ENCODE peak calls at places on chromosomes 5 and 9, in four cellular contexts. B is GM12878, F is GM12891, P is K562. E is an unnamed sample.

GRCh38 chr5:115511632-115512031 is 32.9 kb downstream of the FEM1C start:
- DNase-seq in B (no peak), F (no peak), P (no peak), E (no peak)

GRCh38 chr5:153835891-153836515 is 202.7 kb downstream of the FAM114A2 start:
- DNase-seq in B (no peak), F (no peak), P (no peak), E (no peak)

GRCh38 chr5:180831139-180832080 is 28.8 kb upstream of the MGAT1 start:
- DNase-seq in B (no peak), F (peak), P (peak), E (peak)

GRCh38 chr9:93830224-93830596 is 124.9 kb downstream of the BARX1 start:
- DNase-seq in B (no peak), F (no peak), P (no peak), E (no peak)

GRCh38 chr5:61330879-61331406 is 1.1 kb upstream of the ZSWIM6 start:
- DNase-seq in B (no peak), F (peak), P (peak), E (peak)

GRCh38 chr5:81165493-81166119 is 67.5 kb upstream of the CKMT2 start:
- DNase-seq in B (no peak), F (peak), P (peak), E (peak)

GRCh38 chr9:122058707-122059106 is 34.4 kb downstream of the TTLL11 start:
- DNase-seq in B (no peak), F (no peak), P (no peak), E (no peak)

GRCh38 chr5:167999182-167999581 is 292.3 kb upstream of the WWC1 start:
- DNase-seq in B (no peak), F (no peak), P (no peak), E (no peak)

GRCh38 chr5:148970228-148970627 is 92.6 kb downstream of the SH3TC2 start:
- DNase-seq in B (no peak), F (no peak), P (no peak), E (no peak)

GRCh38 chr9:131731237-131731995 is 8.5 kb downstream of the RAPGEF1 start:
- DNase-seq in B (no peak), F (no peak), P (no peak), E (no peak)

GRCh38 chr9:131727184-131727785 is 12.6 kb downstream of the RAPGEF1 start:
- DNase-seq in B (no peak), F (no peak), P (no peak), E (no peak)

GRCh38 chr9:131728546-131728910 is 11.3 kb downstream of the RAPGEF1 start:
- DNase-seq in B (no peak), F (no peak), P (no peak), E (no peak)

GRCh38 chr9:131727795-131728545 is 11.9 kb downstream of the RAPGEF1 start:
- DNase-seq in B (peak), F (no peak), P (no peak), E (no peak)

DNA sequence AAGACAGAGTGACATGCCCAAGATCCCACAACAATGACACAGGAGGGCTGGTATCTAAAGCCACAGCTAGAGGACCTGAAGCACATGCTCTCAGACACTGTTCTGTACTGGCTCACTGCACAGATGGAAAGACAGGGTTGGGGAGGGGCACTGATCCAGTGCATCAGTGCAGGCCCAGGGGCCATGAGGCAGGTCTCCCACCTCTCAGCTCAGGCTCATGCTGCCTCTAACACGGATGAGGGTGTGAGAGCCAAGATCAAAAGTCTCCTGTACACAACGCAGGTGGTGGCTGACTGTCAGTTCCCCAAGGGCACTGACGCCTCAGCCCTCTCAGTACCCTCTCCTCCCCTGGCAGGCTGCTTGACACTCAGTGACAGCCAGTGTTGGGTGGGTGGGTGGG is 10.9 kb downstream of the RAPGEF1 start:
- DNase-seq in B (no peak), F (no peak), P (no peak), E (no peak)
- TF ChIP-seq TAF1 in B (no peak), F (no peak), P (no peak), E (no peak)

GRCh38 chr9:135887585-135888050 is 19.7 kb downstream of the CAMSAP1 start:
- DNase-seq in B (peak), F (peak), P (no peak), E (peak)
- TF ChIP-seq POLR2A in B (no peak), F (no peak), P (no peak), E (no peak)

DNA sequence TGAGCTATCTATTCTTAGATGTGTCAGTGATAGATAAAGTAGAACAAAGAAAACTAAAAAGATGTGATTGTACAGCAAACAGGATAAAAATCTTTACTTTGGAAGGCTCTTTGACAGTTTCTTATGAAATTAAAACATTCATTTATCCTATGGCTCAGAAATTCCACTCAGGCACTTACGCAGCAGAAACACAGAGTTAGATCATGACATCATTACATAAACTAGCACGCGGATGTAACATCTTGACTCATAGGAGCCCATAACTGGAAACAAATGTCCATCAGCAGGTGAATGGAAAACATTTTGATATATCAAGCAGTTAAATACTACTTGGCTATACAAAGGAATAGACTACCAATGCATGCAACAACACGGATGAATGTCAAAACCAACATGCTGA is 45.3 kb downstream of the ICE1 start:
- DNase-seq in B (no peak), F (no peak), P (no peak), E (no peak)
- TF ChIP-seq TAF1 in B (no peak), F (no peak), P (no peak), E (no peak)

GRCh38 chr9:131590907-131591844 is 45.9 kb downstream of the PRRT1B start:
- DNase-seq in B (peak), F (peak), P (peak), E (peak)

GRCh38 chr9:131589993-131590392 is 44.7 kb downstream of the PRRT1B start:
- DNase-seq in B (no peak), F (no peak), P (no peak), E (no peak)

GRCh38 chr9:131591845-131592208 is 46.5 kb downstream of the PRRT1B start:
- DNase-seq in B (no peak), F (no peak), P (no peak), E (no peak)

GRCh38 chr9:131589124-131589711 is 43.9 kb downstream of the PRRT1B start:
- DNase-seq in B (no peak), F (no peak), P (no peak), E (no peak)

DNA sequence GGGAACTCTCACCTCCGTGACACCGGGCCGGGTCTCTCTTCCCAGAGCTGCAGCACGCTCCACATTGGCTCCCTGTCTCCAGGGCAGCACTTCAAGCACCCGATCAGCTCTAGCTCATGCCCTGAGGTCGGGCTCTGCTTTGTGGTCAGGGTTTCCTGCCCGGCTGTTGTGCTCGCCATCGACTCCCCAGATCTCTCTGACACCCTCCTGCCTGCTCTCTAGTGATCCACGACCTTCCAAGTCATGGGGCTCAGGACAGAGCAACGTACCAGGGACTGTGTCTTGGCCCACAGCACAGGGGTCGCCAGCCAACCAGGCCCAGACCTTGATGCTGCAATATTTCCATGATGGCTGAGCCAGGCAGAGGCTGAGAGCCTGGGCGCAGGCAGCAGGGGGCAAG is 45.1 kb downstream of the PRRT1B start:
- DNase-seq in B (no peak), F (no peak), P (no peak), E (no peak)
- TF ChIP-seq POLR2A in B (no peak), F (no peak), P (no peak), E (peak)

GRCh38 chr9:114775121-114775520 is 30.7 kb downstream of the TNFSF15 start:
- DNase-seq in B (no peak), F (no peak), P (no peak), E (no peak)

GRCh38 chr9:114775981-114776380 is 29.9 kb downstream of the TNFSF15 start:
- DNase-seq in B (no peak), F (no peak), P (no peak), E (no peak)

GRCh38 chr9:114774504-114774903 is 31.3 kb downstream of the TNFSF15 start:
- DNase-seq in B (no peak), F (no peak), P (no peak), E (no peak)

GRCh38 chr9:114777841-114778240 is 28.0 kb downstream of the TNFSF15 start:
- DNase-seq in B (no peak), F (no peak), P (no peak), E (no peak)

GRCh38 chr9:114776683-114777399 is 29.0 kb downstream of the TNFSF15 start:
- DNase-seq in B (no peak), F (no peak), P (no peak), E (no peak)
- TF ChIP-seq TAF1 in B (no peak), F (no peak), P (no peak), E (no peak)

DNA sequence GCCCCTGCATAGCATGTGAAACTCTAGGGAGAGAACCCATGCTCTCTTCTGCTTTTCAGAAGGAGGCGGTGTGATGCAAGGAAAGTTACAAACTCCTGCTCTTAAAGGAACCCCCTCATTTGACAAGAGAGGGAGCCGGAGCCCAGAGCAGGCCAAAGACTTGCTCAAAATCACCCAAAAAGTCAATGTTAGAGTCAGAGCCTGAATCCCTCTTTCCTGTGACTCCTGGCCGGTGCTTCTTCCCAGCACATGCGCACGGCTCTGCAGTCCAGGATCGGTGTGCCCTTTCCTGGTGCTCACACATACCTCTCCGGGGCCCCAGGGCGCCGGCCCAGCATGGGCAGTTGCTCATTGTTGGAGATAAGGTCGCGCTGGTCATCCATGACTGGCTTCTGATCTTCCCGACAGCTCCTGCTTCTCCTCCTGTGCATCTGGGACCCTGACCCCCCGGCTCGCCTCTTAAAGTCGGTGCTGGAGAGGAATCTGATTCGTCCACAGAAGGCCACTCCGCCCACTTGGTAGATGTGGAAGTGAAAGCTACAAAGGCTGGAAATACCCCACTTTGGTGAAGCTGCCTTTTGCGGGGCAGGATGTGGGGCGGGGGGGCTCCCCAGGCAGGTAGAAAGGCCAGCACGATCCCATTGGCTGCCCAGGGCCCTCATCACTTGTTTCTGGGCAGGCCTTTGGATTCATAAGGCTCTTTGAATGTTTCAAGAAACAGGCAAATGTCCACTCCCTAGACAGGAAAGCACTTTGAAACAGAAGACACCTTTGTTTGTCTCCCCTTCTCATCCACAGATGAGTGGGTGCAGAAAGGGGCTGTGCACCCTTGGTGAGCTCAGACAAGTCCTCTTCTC is at the start of gene CD74:
- DNase-seq in B (peak), F (peak), P (no peak), E (peak)
- TF ChIP-seq POLR2A in B (peak), F (peak), P (no peak), E (peak)

GRCh38 chr9:13478637-13479036 is 199.1 kb upstream of the MPDZ start:
- DNase-seq in B (no peak), F (no peak), P (no peak), E (no peak)

GRCh38 chr9:13481274-13481673 is 201.8 kb upstream of the MPDZ start:
- DNase-seq in B (no peak), F (no peak), P (no peak), E (no peak)

GRCh38 chr9:13478235-13478634 is 198.7 kb upstream of the MPDZ start:
- DNase-seq in B (no peak), F (no peak), P (no peak), E (no peak)

GRCh38 chr9:13479071-13479470 is 199.6 kb upstream of the MPDZ start:
- DNase-seq in B (no peak), F (no peak), P (no peak), E (no peak)

DNA sequence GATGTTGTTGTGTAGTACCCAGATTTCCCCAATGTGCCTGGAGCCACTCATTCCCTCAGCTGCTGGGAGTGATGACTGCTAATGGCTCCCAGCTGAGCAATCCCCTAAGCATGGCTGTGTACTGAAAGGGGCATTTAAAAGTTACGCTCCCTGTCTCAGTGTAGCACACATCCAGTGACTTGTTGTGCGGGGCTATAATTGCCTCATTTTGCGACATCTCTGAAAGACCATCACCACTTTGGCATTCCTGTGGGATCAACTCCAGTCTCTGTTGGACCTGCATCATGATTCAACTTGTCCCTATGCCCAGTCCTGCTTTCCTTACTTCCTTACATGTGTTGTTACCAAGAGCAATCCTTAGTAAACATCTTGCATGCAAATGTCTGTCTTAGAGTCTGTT is 201.2 kb upstream of the MPDZ start:
- DNase-seq in B (no peak), F (no peak), P (no peak), E (no peak)
- TF ChIP-seq TAF1 in B (no peak), F (no peak), P (no peak), E (no peak)

DNA sequence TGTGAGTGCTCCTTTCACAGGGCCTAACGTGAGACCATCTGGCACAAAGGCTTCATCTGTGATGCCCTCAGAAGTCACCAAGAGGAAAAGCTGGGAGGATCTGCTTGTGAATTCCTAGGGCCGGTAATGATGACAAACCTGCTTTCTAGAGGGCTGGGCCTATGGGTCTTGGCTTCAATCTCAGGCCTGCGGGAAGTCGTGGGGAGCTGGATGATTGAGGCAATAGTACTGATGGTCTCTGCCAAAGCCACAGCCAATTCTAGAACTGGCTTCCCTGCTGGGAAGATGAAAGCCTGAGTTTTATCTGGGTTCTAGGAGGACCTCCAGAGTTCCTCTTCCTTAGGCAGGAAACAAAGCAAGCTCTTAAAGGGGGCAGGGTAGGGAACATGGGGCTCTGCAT is 102.7 kb downstream of the TMEM215 start:
- DNase-seq in B (no peak), F (no peak), P (no peak), E (no peak)
- TF ChIP-seq POLR2A in B (no peak), F (no peak), P (no peak), E (no peak)

GRCh38 chr9:129357773-129358250 is 179.8 kb upstream of the IER5L start:
- DNase-seq in B (no peak), F (no peak), P (no peak), E (no peak)

GRCh38 chr9:129358621-129359154 is 180.6 kb upstream of the IER5L start:
- DNase-seq in B (no peak), F (no peak), P (no peak), E (no peak)

GRCh38 chr9:129361196-129361595 is 183.1 kb upstream of the IER5L start:
- DNase-seq in B (no peak), F (no peak), P (no peak), E (no peak)

GRCh38 chr9:129359871-129360536 is 181.9 kb upstream of the IER5L start:
- DNase-seq in B (no peak), F (no peak), P (no peak), E (no peak)

GRCh38 chr9:129359162-129359811 is 181.2 kb upstream of the IER5L start:
- DNase-seq in B (no peak), F (no peak), P (no peak), E (no peak)
- TF ChIP-seq TAF1 in B (no peak), F (no peak), P (no peak), E (no peak)

DNA sequence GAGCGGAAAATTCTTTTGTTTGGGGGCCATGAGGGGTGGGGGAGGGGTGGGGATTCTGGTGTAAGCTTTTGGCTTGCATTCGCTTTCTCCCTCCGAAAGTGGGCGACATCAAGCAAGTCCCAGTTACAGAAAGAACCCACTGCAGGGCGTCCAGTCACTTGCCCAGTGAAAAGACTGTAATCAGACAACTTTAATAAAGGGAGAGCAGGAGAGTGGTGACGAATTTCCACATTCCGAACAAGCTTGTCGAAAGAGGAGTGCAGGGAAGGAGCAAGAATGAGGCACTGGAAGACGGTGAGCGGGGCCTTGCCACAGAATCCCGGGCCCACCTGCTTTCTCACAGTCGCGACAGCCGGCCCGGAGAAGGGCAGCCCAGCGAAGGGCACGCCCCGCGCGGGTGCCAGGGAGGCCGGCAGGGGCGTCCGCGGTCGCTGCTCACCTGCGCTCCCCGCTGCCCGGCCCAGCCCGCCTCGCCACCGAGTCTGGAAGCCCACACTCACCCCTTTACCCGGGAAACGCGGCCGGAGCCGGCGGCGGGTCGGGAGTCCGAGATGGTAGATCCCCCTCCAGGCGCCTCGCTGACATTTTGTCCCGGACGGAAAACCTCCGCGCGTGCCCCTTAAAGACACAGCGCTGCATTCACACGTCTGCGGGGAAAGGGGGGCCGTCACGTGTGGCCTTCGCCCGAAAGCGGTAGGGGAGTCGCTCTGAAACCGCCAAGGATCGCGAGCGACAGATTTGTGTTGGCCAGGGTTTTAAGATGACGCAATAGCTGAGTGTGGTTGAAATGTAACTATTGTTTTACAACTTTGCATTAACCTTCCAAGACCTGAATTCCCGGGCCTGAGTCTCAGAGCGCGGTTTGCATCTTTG is at the start of gene ZBED3:
- DNase-seq in B (peak), F (peak), P (no peak), E (peak)
- TF ChIP-seq POLR2A in B (peak), F (peak), P (no peak), E (no peak)

E was measured in GM12892.